ENCODE peak calls at places on chromosomes 11 and 22, in eight cellular contexts. R is ovary, I is K562, Z is A549, V is breast epithelium, G is adrenal gland, A is transverse colon, E is tibial nerve. C is an unnamed sample.

GRCh38 chr22:30635273-30636225 is at the start of gene SLC35E4:
- DNase-seq in R (peak; percentile 98), I (peak; percentile 95), Z (peak; percentile 86), V (peak; percentile 89), G (peak; percentile 95), A (peak; percentile 98), E (peak; percentile 93), C (peak; percentile 91)

GRCh38 chr22:45328822-45329535 is 19.2 kb downstream of the FAM118A start:
- DNase-seq in R (no peak), I (no peak), Z (no peak), V (no peak), G (peak; percentile 82), A (no peak), E (no peak), C (no peak)

GRCh38 chr11:67301951-67302516 is 1.3 kb upstream of the SSH3 start:
- DNase-seq in R (peak; percentile 31), I (peak; percentile 7), Z (peak; percentile 59), V (no peak), G (peak; percentile 74), A (peak; percentile 76), E (no peak), C (no peak)

GRCh38 chr11:87020764-87021365 is 16.9 kb upstream of the TMEM135 start:
- DNase-seq in R (no peak), I (no peak), Z (no peak), V (no peak), G (no peak), A (no peak), E (no peak), C (no peak)

GRCh38 chr11:117232022-117232878 is at the start of the genes PCSK7 and RNF214:
- DNase-seq in R (peak; percentile 79), I (peak; percentile 96), Z (peak; percentile 60), V (peak; percentile 71), G (peak; percentile 84), A (peak; percentile 84), E (peak; percentile 56), C (no peak)

GRCh38 chr22:46165975-46166374 is 15.6 kb downstream of the PPARA start:
- DNase-seq in R (no peak), I (no peak), Z (no peak), V (no peak), G (peak; percentile 45), A (no peak), E (no peak), C (no peak)

GRCh38 chr11:117483372-117483771 is 155.7 kb downstream of the CEP164 start:
- DNase-seq in R (no peak), I (no peak), Z (no peak), V (no peak), G (no peak), A (no peak), E (no peak), C (no peak)

GRCh38 chr22:30234786-30235470 is 11.6 kb downstream of the LIF start:
- DNase-seq in R (no peak), I (no peak), Z (no peak), V (no peak), G (peak; percentile 84), A (no peak), E (no peak), C (no peak)

GRCh38 chr11:64044730-64045386 is 9.1 kb downstream of the FLRT1 start:
- DNase-seq in R (no peak), I (no peak), Z (no peak), V (no peak), G (peak; percentile 84), A (no peak), E (no peak), C (no peak)

GRCh38 chr22:22049684-22050083 is 67.1 kb upstream of the TOP3B start:
- DNase-seq in R (no peak), I (no peak), Z (no peak), V (no peak), G (no peak), A (no peak), E (no peak), C (no peak)

GRCh38 chr11:9461760-9462134 is 935 bp downstream of the ZNF143 start:
- DNase-seq in R (no peak), I (no peak), Z (peak; percentile 33), V (no peak), G (no peak), A (no peak), E (no peak), C (no peak)

GRCh38 chr11:69154211-69154913 is 1.4 kb upstream of the SMIM38 start:
- DNase-seq in R (no peak), I (no peak), Z (no peak), V (no peak), G (no peak), A (no peak), E (no peak), C (no peak)

GRCh38 chr11:63564785-63565350 is 1.7 kb upstream of the PLAAT2 start:
- DNase-seq in R (no peak), I (no peak), Z (peak; percentile 82), V (peak; percentile 17), G (no peak), A (peak; percentile 82), E (no peak), C (no peak)

GRCh38 chr11:30387891-30388861 is 65.3 kb downstream of the ARL14EP start:
- DNase-seq in R (no peak), I (no peak), Z (no peak), V (no peak), G (no peak), A (no peak), E (no peak), C (no peak)

GRCh38 chr11:95072948-95073347 is 6.2 kb downstream of the SRSF8 start:
- DNase-seq in R (no peak), I (no peak), Z (no peak), V (no peak), G (no peak), A (no peak), E (no peak), C (no peak)

GRCh38 chr11:116927163-116927772 is 89.8 kb upstream of the APOA1 start:
- DNase-seq in R (no peak), I (no peak), Z (no peak), V (no peak), G (no peak), A (peak; percentile 34), E (no peak), C (no peak)

GRCh38 chr22:38017272-38017920 is 33.0 kb upstream of the SOX10 start:
- DNase-seq in R (peak; percentile 75), I (no peak), Z (no peak), V (peak; percentile 91), G (peak; percentile 94), A (peak; percentile 75), E (peak; percentile 75), C (no peak)

GRCh38 chr11:117071344-117071787 is 26.9 kb downstream of the SIK3 start:
- DNase-seq in R (peak; percentile 27), I (no peak), Z (peak; percentile 89), V (peak; percentile 71), G (peak; percentile 89), A (peak; percentile 54), E (no peak), C (no peak)

GRCh38 chr22:37328017-37328416 is 45.7 kb downstream of the CYTH4 start:
- DNase-seq in R (no peak), I (no peak), Z (peak; percentile 67), V (no peak), G (no peak), A (no peak), E (no peak), C (no peak)

GRCh38 chr22:39314251-39314971 is 5.0 kb downstream of the RPL3 start:
- DNase-seq in R (no peak), I (no peak), Z (no peak), V (no peak), G (peak; percentile 92), A (no peak), E (no peak), C (no peak)
- TF ChIP-seq POLR2A in R (no peak), I (peak; percentile 17), Z (no peak), V (no peak), G (no peak), A (no peak), E (no peak), C (no peak)

DNA sequence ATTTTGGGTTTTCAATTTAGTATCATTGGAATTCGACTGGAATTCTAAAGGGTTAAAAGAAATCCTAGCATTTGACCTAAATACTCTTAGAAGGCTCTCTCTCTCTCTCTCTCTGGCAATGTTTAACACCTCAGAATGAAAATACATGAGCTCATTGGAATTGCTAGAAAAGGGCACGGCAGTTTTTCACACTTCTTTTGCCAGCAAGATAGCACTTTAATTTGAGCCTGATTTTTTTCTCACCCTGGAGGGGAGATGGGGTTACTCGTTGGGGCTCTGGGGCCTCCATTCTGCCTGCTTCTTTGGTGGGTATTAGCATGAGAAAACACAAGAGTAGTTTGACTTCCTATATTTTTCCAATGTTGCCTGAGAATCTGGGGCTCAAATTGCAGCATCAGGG is 22.8 kb upstream of the CLMP start:
- DNase-seq in R (no peak), I (no peak), Z (no peak), V (no peak), G (no peak), A (no peak), E (no peak), C (no peak)
- H3K27ac ChIP-seq in R (no peak overlapping the region), I (no peak overlapping the region), Z (peak overlapping the region; percentile 85), V (no peak overlapping the region), G (no peak overlapping the region), A (peak overlapping the region; percentile 41), E (no peak overlapping the region), C (no peak overlapping the region)

GRCh38 chr22:27886843-27887151 is 32.3 kb downstream of the PITPNB start:
- DNase-seq in R (no peak), I (no peak), Z (no peak), V (no peak), G (no peak), A (no peak), E (no peak), C (no peak)

GRCh38 chr22:27885977-27886842 is 32.8 kb downstream of the PITPNB start:
- DNase-seq in R (peak; percentile 66), I (peak; percentile 33), Z (peak; percentile 10), V (no peak), G (peak; percentile 80), A (peak; percentile 39), E (peak; percentile 25), C (no peak)

GRCh38 chr22:27892064-27892463 is 27.0 kb downstream of the PITPNB start:
- DNase-seq in R (no peak), I (no peak), Z (no peak), V (no peak), G (no peak), A (no peak), E (no peak), C (no peak)

GRCh38 chr22:27892811-27893210 is 26.2 kb downstream of the PITPNB start:
- DNase-seq in R (no peak), I (no peak), Z (no peak), V (no peak), G (no peak), A (no peak), E (no peak), C (no peak)

DNA sequence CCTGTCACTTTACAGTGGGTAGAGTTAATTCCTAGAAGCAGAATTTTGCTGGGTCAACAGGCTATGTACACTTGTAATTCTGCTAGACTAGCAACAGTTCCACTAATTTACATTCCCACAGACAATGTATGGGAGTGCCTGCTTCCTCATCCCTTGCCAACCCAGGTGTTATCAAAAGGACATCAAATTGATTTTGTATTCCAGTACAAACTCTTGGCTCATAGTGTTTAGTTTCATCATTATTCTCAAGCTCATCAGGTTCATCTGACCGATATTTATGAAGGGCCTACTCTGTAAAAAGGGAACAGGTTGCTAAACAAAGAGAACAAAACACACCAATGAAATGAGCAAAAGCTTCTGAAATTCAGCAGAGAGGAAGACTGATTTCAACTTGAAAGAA is 30.7 kb downstream of the PITPNB start:
- DNase-seq in R (no peak), I (no peak), Z (no peak), V (no peak), G (no peak), A (no peak), E (no peak), C (no peak)
- H3K4me1 ChIP-seq in R (peaks cover 2% of the 10 kb centered on the region), I (no peaks in the 10 kb centered on the region), Z (peaks cover 10% of the 10 kb centered on the region), V (no peaks in the 10 kb centered on the region), G (peaks cover 9% of the 10 kb centered on the region), A (peaks cover 6% of the 10 kb centered on the region), E (peaks cover 5% of the 10 kb centered on the region), C (peaks cover 20% of the 10 kb centered on the region)

GRCh38 chr11:16265022-16265421 is 91.3 kb downstream of the SOX6 start:
- DNase-seq in R (no peak), I (no peak), Z (no peak), V (no peak), G (no peak), A (no peak), E (no peak), C (no peak)
- TF ChIP-seq POLR2A in R (no peak), I (no peak), Z (no peak), V (no peak), G (no peak), A (no peak), E (no peak), C (no peak)